ENCODE peak calls at places on chromosomes 2 and 18, in nine cellular contexts. One of them, this sample, is unnamed.

GRCh38 chr18:77811510-77811909 is 561.9 kb downstream of the GALR1 start:
- DNase-seq in astrocyte: no peak
- DNase-seq in breast epithelium: no peak
- DNase-seq in esophagus muscularis mucosa: no peak
- DNase-seq in psoas muscle: no peak
- DNase-seq in ovary: no peak
- DNase-seq in epithelial cell of proximal tubule: no peak
- DNase-seq in CD8-positive, alpha-beta T cell: no peak
- DNase-seq in stomach: no peak
- DNase-seq in this sample: no peak

GRCh38 chr2:47271054-47272000 is 116.2 kb upstream of the STPG4 start:
- DNase-seq in astrocyte: no peak
- DNase-seq in breast epithelium: no peak
- DNase-seq in esophagus muscularis mucosa: no peak
- DNase-seq in psoas muscle: no peak
- DNase-seq in ovary: no peak
- DNase-seq in epithelial cell of proximal tubule: no peak
- DNase-seq in CD8-positive, alpha-beta T cell: no peak
- DNase-seq in stomach: no peak
- DNase-seq in this sample: no peak

GRCh38 chr2:39119732-39120520 is 925 bp downstream of the SOS1 start:
- DNase-seq in astrocyte: peak; percentile 46
- DNase-seq in breast epithelium: peak; percentile 36
- DNase-seq in esophagus muscularis mucosa: no peak
- DNase-seq in psoas muscle: peak; percentile 62
- DNase-seq in ovary: peak; percentile 51
- DNase-seq in epithelial cell of proximal tubule: no peak
- DNase-seq in CD8-positive, alpha-beta T cell: peak; percentile 62
- DNase-seq in stomach: peak; percentile 70
- DNase-seq in this sample: peak; percentile 62

GRCh38 chr2:134783912-134784311 is 54.5 kb upstream of the ACMSD start:
- DNase-seq in astrocyte: no peak
- DNase-seq in breast epithelium: no peak
- DNase-seq in esophagus muscularis mucosa: no peak
- DNase-seq in psoas muscle: no peak
- DNase-seq in ovary: no peak
- DNase-seq in epithelial cell of proximal tubule: no peak
- DNase-seq in CD8-positive, alpha-beta T cell: no peak
- DNase-seq in stomach: no peak
- DNase-seq in this sample: no peak

GRCh38 chr2:16293398-16293797 is 353.0 kb downstream of the MYCN start:
- DNase-seq in astrocyte: no peak
- DNase-seq in breast epithelium: no peak
- DNase-seq in esophagus muscularis mucosa: peak; percentile 60
- DNase-seq in psoas muscle: no peak
- DNase-seq in ovary: no peak
- DNase-seq in epithelial cell of proximal tubule: no peak
- DNase-seq in CD8-positive, alpha-beta T cell: no peak
- DNase-seq in stomach: no peak
- DNase-seq in this sample: no peak

GRCh38 chr18:79353238-79353637 is 42.5 kb upstream of the NFATC1 start:
- DNase-seq in astrocyte: no peak
- DNase-seq in breast epithelium: no peak
- DNase-seq in esophagus muscularis mucosa: no peak
- DNase-seq in psoas muscle: no peak
- DNase-seq in ovary: no peak
- DNase-seq in epithelial cell of proximal tubule: no peak
- DNase-seq in CD8-positive, alpha-beta T cell: no peak
- DNase-seq in stomach: no peak
- DNase-seq in this sample: peak; percentile 62

GRCh38 chr2:121519732-121520640 is 10.7 kb upstream of the RNU4ATAC start:
- DNase-seq in astrocyte: no peak
- DNase-seq in breast epithelium: no peak
- DNase-seq in esophagus muscularis mucosa: no peak
- DNase-seq in psoas muscle: no peak
- DNase-seq in ovary: no peak
- DNase-seq in epithelial cell of proximal tubule: no peak
- DNase-seq in CD8-positive, alpha-beta T cell: no peak
- DNase-seq in stomach: no peak
- DNase-seq in this sample: peak; percentile 34

GRCh38 chr2:171568085-171568484 is 45.8 kb downstream of the CYBRD1 start:
- DNase-seq in astrocyte: no peak
- DNase-seq in breast epithelium: no peak
- DNase-seq in esophagus muscularis mucosa: peak; percentile 64
- DNase-seq in psoas muscle: no peak
- DNase-seq in ovary: no peak
- DNase-seq in epithelial cell of proximal tubule: no peak
- DNase-seq in CD8-positive, alpha-beta T cell: no peak
- DNase-seq in stomach: no peak
- DNase-seq in this sample: no peak

GRCh38 chr2:130251520-130251864 is 53.3 kb upstream of the TUBA3E start:
- DNase-seq in astrocyte: no peak
- DNase-seq in breast epithelium: no peak
- DNase-seq in esophagus muscularis mucosa: no peak
- DNase-seq in psoas muscle: no peak
- DNase-seq in ovary: no peak
- DNase-seq in epithelial cell of proximal tubule: no peak
- DNase-seq in CD8-positive, alpha-beta T cell: no peak
- DNase-seq in stomach: no peak
- DNase-seq in this sample: no peak

GRCh38 chr2:406876-407275 is 119.0 kb upstream of the ALKAL2 start:
- DNase-seq in astrocyte: no peak
- DNase-seq in breast epithelium: no peak
- DNase-seq in esophagus muscularis mucosa: peak; percentile 62
- DNase-seq in psoas muscle: no peak
- DNase-seq in ovary: no peak
- DNase-seq in epithelial cell of proximal tubule: no peak
- DNase-seq in CD8-positive, alpha-beta T cell: no peak
- DNase-seq in stomach: no peak
- DNase-seq in this sample: no peak

GRCh38 chr2:200705305-200705985 is 106.3 kb upstream of the BZW1 start:
- DNase-seq in astrocyte: peak; percentile 5
- DNase-seq in breast epithelium: no peak
- DNase-seq in esophagus muscularis mucosa: no peak
- DNase-seq in psoas muscle: no peak
- DNase-seq in ovary: peak; percentile 19
- DNase-seq in epithelial cell of proximal tubule: no peak
- DNase-seq in CD8-positive, alpha-beta T cell: no peak
- DNase-seq in stomach: no peak
- DNase-seq in this sample: no peak

GRCh38 chr2:241801611-241802420 is 7.2 kb upstream of the NEU4 start:
- DNase-seq in astrocyte: no peak
- DNase-seq in breast epithelium: no peak
- DNase-seq in esophagus muscularis mucosa: no peak
- DNase-seq in psoas muscle: peak; percentile 11
- DNase-seq in ovary: no peak
- DNase-seq in epithelial cell of proximal tubule: no peak
- DNase-seq in CD8-positive, alpha-beta T cell: no peak
- DNase-seq in stomach: no peak
- DNase-seq in this sample: no peak

GRCh38 chr2:17759805-17760204 is 5.9 kb downstream of the GEN1 start:
- DNase-seq in astrocyte: no peak
- DNase-seq in breast epithelium: no peak
- DNase-seq in esophagus muscularis mucosa: no peak
- DNase-seq in psoas muscle: no peak
- DNase-seq in ovary: no peak
- DNase-seq in epithelial cell of proximal tubule: no peak
- DNase-seq in CD8-positive, alpha-beta T cell: no peak
- DNase-seq in stomach: no peak
- DNase-seq in this sample: no peak

GRCh38 chr2:177667626-177668025 is 275.1 kb downstream of the AGPS start:
- DNase-seq in astrocyte: no peak
- DNase-seq in breast epithelium: no peak
- DNase-seq in esophagus muscularis mucosa: no peak
- DNase-seq in psoas muscle: no peak
- DNase-seq in ovary: no peak
- DNase-seq in epithelial cell of proximal tubule: no peak
- DNase-seq in CD8-positive, alpha-beta T cell: no peak
- DNase-seq in stomach: no peak
- DNase-seq in this sample: no peak

GRCh38 chr18:13447621-13448020 is 229.1 kb downstream of the LDLRAD4 start:
- DNase-seq in astrocyte: peak; percentile 91
- DNase-seq in breast epithelium: no peak
- DNase-seq in esophagus muscularis mucosa: no peak
- DNase-seq in psoas muscle: peak; percentile 71
- DNase-seq in ovary: no peak
- DNase-seq in epithelial cell of proximal tubule: peak; percentile 20
- DNase-seq in CD8-positive, alpha-beta T cell: no peak
- DNase-seq in stomach: no peak
- DNase-seq in this sample: no peak

GRCh38 chr2:174846941-174847938 is 83.0 kb upstream of the CHRNA1 start:
- DNase-seq in astrocyte: peak; percentile 96
- DNase-seq in breast epithelium: no peak
- DNase-seq in esophagus muscularis mucosa: no peak
- DNase-seq in psoas muscle: no peak
- DNase-seq in ovary: no peak
- DNase-seq in epithelial cell of proximal tubule: no peak
- DNase-seq in CD8-positive, alpha-beta T cell: no peak
- DNase-seq in stomach: no peak
- DNase-seq in this sample: peak; percentile 33

DNA sequence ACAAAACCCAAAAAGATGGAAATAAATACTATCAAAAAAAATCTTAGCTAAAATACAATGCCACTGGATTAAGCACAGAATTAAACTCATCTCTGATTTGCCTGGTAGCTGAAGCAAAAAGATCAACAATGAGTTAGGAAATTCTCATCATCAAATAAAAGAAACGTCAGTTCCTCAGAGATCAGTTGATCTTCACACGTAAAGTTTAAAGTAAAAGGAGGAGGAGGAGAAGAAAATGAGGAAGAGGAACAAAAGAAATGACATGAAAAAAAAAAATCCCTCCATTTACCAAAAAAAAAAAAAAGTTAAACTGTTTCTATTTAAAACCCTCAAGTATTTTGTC is 22.6 kb downstream of the KLF7 start:
- DNase-seq in astrocyte: no peak
- DNase-seq in breast epithelium: no peak
- DNase-seq in esophagus muscularis mucosa: no peak
- DNase-seq in psoas muscle: no peak
- DNase-seq in ovary: no peak
- DNase-seq in epithelial cell of proximal tubule: no peak
- DNase-seq in CD8-positive, alpha-beta T cell: no peak
- DNase-seq in stomach: no peak
- DNase-seq in this sample: no peak
- H3K4me3 ChIP-seq in astrocyte: no peak overlapping the region
- H3K4me3 ChIP-seq in breast epithelium: no peak overlapping the region
- H3K4me3 ChIP-seq in esophagus muscularis mucosa: peak overlapping the region; percentile 43
- H3K4me3 ChIP-seq in psoas muscle: peak overlapping the region; percentile 40
- H3K4me3 ChIP-seq in ovary: peak overlapping the region; percentile 6
- H3K4me3 ChIP-seq in epithelial cell of proximal tubule: peak overlapping the region; percentile 37
- H3K4me3 ChIP-seq in CD8-positive, alpha-beta T cell: peak overlapping the region; percentile 6
- H3K4me3 ChIP-seq in stomach: no peak overlapping the region
- H3K4me3 ChIP-seq in this sample: no peak overlapping the region

GRCh38 chr2:233062946-233063268 is 2.8 kb downstream of the INPP5D start:
- DNase-seq in astrocyte: no peak
- DNase-seq in breast epithelium: no peak
- DNase-seq in esophagus muscularis mucosa: no peak
- DNase-seq in psoas muscle: no peak
- DNase-seq in ovary: no peak
- DNase-seq in epithelial cell of proximal tubule: no peak
- DNase-seq in CD8-positive, alpha-beta T cell: no peak
- DNase-seq in stomach: no peak
- DNase-seq in this sample: no peak

GRCh38 chr2:233061591-233062446 is 1.7 kb downstream of the INPP5D start:
- DNase-seq in astrocyte: no peak
- DNase-seq in breast epithelium: no peak
- DNase-seq in esophagus muscularis mucosa: no peak
- DNase-seq in psoas muscle: peak; percentile 28
- DNase-seq in ovary: no peak
- DNase-seq in epithelial cell of proximal tubule: no peak
- DNase-seq in CD8-positive, alpha-beta T cell: peak; percentile 41
- DNase-seq in stomach: peak; percentile 60
- DNase-seq in this sample: peak; percentile 51

GRCh38 chr2:233063269-233063975 is 3.3 kb downstream of the INPP5D start:
- DNase-seq in astrocyte: no peak
- DNase-seq in breast epithelium: no peak
- DNase-seq in esophagus muscularis mucosa: no peak
- DNase-seq in psoas muscle: no peak
- DNase-seq in ovary: no peak
- DNase-seq in epithelial cell of proximal tubule: no peak
- DNase-seq in CD8-positive, alpha-beta T cell: no peak
- DNase-seq in stomach: peak; percentile 41
- DNase-seq in this sample: peak; percentile 12

GRCh38 chr2:233061007-233061590 is 957 bp downstream of the INPP5D start:
- DNase-seq in astrocyte: no peak
- DNase-seq in breast epithelium: no peak
- DNase-seq in esophagus muscularis mucosa: no peak
- DNase-seq in psoas muscle: no peak
- DNase-seq in ovary: no peak
- DNase-seq in epithelial cell of proximal tubule: no peak
- DNase-seq in CD8-positive, alpha-beta T cell: no peak
- DNase-seq in stomach: peak; percentile 25
- DNase-seq in this sample: no peak

GRCh38 chr2:233062447-233062842 is 2.3 kb downstream of the INPP5D start:
- DNase-seq in astrocyte: no peak
- DNase-seq in breast epithelium: no peak
- DNase-seq in esophagus muscularis mucosa: no peak
- DNase-seq in psoas muscle: no peak
- DNase-seq in ovary: no peak
- DNase-seq in epithelial cell of proximal tubule: no peak
- DNase-seq in CD8-positive, alpha-beta T cell: no peak
- DNase-seq in stomach: peak; percentile 23
- DNase-seq in this sample: peak; percentile 4
- H3K4me3 ChIP-seq in astrocyte: no peak overlapping the region
- H3K4me3 ChIP-seq in breast epithelium: peak overlapping the region; percentile 46
- H3K4me3 ChIP-seq in esophagus muscularis mucosa: peak overlapping the region; percentile 57
- H3K4me3 ChIP-seq in psoas muscle: peak overlapping the region; percentile 60
- H3K4me3 ChIP-seq in ovary: no peak overlapping the region
- H3K4me3 ChIP-seq in epithelial cell of proximal tubule: no peak overlapping the region
- H3K4me3 ChIP-seq in CD8-positive, alpha-beta T cell: peak overlapping the region; percentile 83
- H3K4me3 ChIP-seq in stomach: peak overlapping the region; percentile 52
- H3K4me3 ChIP-seq in this sample: no peak overlapping the region

DNA sequence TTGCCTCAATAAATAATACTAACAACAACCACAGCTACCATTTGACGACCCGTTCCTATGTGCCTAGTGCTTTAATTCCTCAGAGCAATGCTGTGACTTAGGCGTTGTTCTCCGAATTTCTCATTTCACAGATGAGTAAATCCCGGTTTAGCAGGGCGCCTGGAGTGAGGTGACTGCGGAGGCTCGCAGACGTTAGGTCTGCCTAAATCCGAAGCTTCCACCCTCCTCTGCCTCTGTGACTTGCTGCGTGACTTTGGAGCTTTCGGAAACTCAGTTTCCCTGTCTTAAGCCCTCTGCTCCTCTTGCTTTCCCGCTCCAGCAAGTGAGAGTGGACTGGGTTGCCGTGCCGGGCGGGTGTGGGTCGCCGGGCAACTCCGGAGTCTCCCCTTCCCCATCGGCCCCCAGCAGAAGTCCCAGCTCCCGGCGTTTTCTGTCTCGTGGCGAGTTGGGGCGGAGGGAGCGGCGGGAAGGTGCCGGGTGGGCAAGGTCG is 711 bp upstream of the ATOH8 start:
- DNase-seq in astrocyte: no peak
- DNase-seq in breast epithelium: no peak
- DNase-seq in esophagus muscularis mucosa: no peak
- DNase-seq in psoas muscle: no peak
- DNase-seq in ovary: no peak
- DNase-seq in epithelial cell of proximal tubule: no peak
- DNase-seq in CD8-positive, alpha-beta T cell: no peak
- DNase-seq in stomach: no peak
- DNase-seq in this sample: no peak
- H3K4me3 ChIP-seq in astrocyte: peak overlapping the region; percentile 69
- H3K4me3 ChIP-seq in breast epithelium: peak overlapping the region; percentile 71
- H3K4me3 ChIP-seq in esophagus muscularis mucosa: peak overlapping the region; percentile 88
- H3K4me3 ChIP-seq in psoas muscle: peak overlapping the region; percentile 87
- H3K4me3 ChIP-seq in ovary: peak overlapping the region; percentile 86
- H3K4me3 ChIP-seq in epithelial cell of proximal tubule: peak overlapping the region; percentile 51
- H3K4me3 ChIP-seq in CD8-positive, alpha-beta T cell: no peak overlapping the region
- H3K4me3 ChIP-seq in stomach: peak overlapping the region; percentile 62
- H3K4me3 ChIP-seq in this sample: peak overlapping the region; percentile 66

GRCh38 chr2:191571163-191571769 is 106.7 kb upstream of the NABP1 start:
- DNase-seq in astrocyte: peak; percentile 64
- DNase-seq in breast epithelium: no peak
- DNase-seq in esophagus muscularis mucosa: peak; percentile 21
- DNase-seq in psoas muscle: no peak
- DNase-seq in ovary: no peak
- DNase-seq in epithelial cell of proximal tubule: peak; percentile 52
- DNase-seq in CD8-positive, alpha-beta T cell: peak; percentile 16
- DNase-seq in stomach: no peak
- DNase-seq in this sample: peak; percentile 31
- H3K4me3 ChIP-seq in astrocyte: no peak overlapping the region
- H3K4me3 ChIP-seq in breast epithelium: peak overlapping the region; percentile 3
- H3K4me3 ChIP-seq in esophagus muscularis mucosa: peak overlapping the region; percentile 11
- H3K4me3 ChIP-seq in psoas muscle: peak overlapping the region; percentile 42
- H3K4me3 ChIP-seq in ovary: no peak overlapping the region
- H3K4me3 ChIP-seq in epithelial cell of proximal tubule: peak overlapping the region; percentile 13
- H3K4me3 ChIP-seq in CD8-positive, alpha-beta T cell: no peak overlapping the region
- H3K4me3 ChIP-seq in stomach: no peak overlapping the region
- H3K4me3 ChIP-seq in this sample: no peak overlapping the region